ENCODE peak calls at places on chromosome 16, in four cellular contexts. Z is stimulated activated CD4-positive, alpha-beta T cell treated with anti-CD3 and anti-CD28 coated beads, Interleukin-15, amount 100 ng/mL, for 24 hours; T is activated CD8-positive, alpha-beta memory T cell treated with anti-CD3 and anti-CD28 coated beads for 1 hour; N is hypothalamus. U is an unnamed sample.
A peak's percentile ranks its signal among the peaks of the same experiment; 100 is the strongest.

GRCh38 chr16:27779719-27780161 is 229.8 kb downstream of the KATNIP start:
- DNase-seq in T (no peak), N (peak; percentile 27), Z (no peak), U (peak; percentile 32)

GRCh38 chr16:51937771-51938170 is 609.2 kb downstream of the TOX3 start:
- DNase-seq in Z (no peak), N (no peak), T (no peak), U (no peak)

GRCh38 chr16:57106767-57107166 is 14.4 kb downstream of the CPNE2 start:
- DNase-seq in Z (no peak), N (no peak), T (no peak), U (no peak)

GRCh38 chr16:22191966-22192260 is 14.2 kb upstream of the EEF2K start:
- DNase-seq in N (no peak), Z (peak; percentile 49), T (no peak), U (no peak)

GRCh38 chr16:31071861-31072260 is 2.2 kb downstream of the ZNF668 start:
- DNase-seq in Z (no peak), T (no peak), N (no peak), U (no peak)

GRCh38 chr16:1013593-1013900 is 32.0 kb downstream of the SOX8 start:
- DNase-seq in N (no peak), T (no peak), Z (no peak), U (no peak)

GRCh38 chr16:84838383-84838948 is 18.7 kb downstream of the CRISPLD2 start:
- DNase-seq in T (no peak), N (no peak), Z (no peak), U (no peak)

GRCh38 chr16:56833243-56833970 is 31.6 kb upstream of the SLC12A3 start:
- DNase-seq in N (no peak), Z (no peak), T (no peak), U (no peak)

GRCh38 chr16:23539984-23540816 is 16.9 kb downstream of the EARS2 start:
- DNase-seq in Z (no peak), N (no peak), T (no peak), U (no peak)

GRCh38 chr16:23466162-23466885 is 13.3 kb upstream of the COG7 start:
- DNase-seq in N (no peak), Z (no peak), T (no peak), U (no peak)

GRCh38 chr16:72927199-72928088 is 120.5 kb downstream of the ZFHX3 start:
- DNase-seq in T (no peak), N (no peak), Z (no peak), U (no peak)

GRCh38 chr16:7013990-7014389 is 318.7 kb upstream of the RBFOX1 start:
- DNase-seq in N (no peak), T (no peak), Z (no peak), U (no peak)

GRCh38 chr16:56222482-56222997 is 31.3 kb downstream of the GNAO1 start:
- DNase-seq in T (no peak), N (no peak), Z (no peak), U (no peak)

GRCh38 chr16:87812200-87812656 is 46.4 kb upstream of the KLHDC4 start:
- DNase-seq in Z (no peak), T (no peak), N (no peak), U (no peak)

GRCh38 chr16:56241596-56241995 is 50.3 kb downstream of the GNAO1 start:
- DNase-seq in N (no peak), T (no peak), Z (no peak), U (no peak)

GRCh38 chr16:11666108-11667055 is 1.9 kb upstream of the SNN start:
- DNase-seq in N (no peak), Z (no peak), T (no peak), U (no peak)

GRCh38 chr16:8729779-8730334 is 55.4 kb downstream of the ABAT start:
- DNase-seq in Z (no peak), T (no peak), N (no peak), U (no peak)

GRCh38 chr16:24071990-24072389 is 184.1 kb upstream of the CACNG3 start:
- DNase-seq in N (no peak), T (no peak), Z (no peak), U (no peak)

GRCh38 chr16:28823719-28824547 is 1.1 kb downstream of the ATXN2L start:
- DNase-seq in Z (peak; percentile 98), T (peak; percentile 96), N (peak; percentile 92), U (peak; percentile 97)

GRCh38 chr16:27366687-27367462 is 35.1 kb upstream of the IL21R start:
- DNase-seq in Z (peak; percentile 65), T (no peak), N (no peak), U (no peak)

GRCh38 chr16:87303431-87303930 is 13.7 kb downstream of the C16orf95 start:
- DNase-seq in Z (no peak), T (no peak), N (no peak), U (no peak)

GRCh38 chr16:23516366-23517137 is 6.3 kb upstream of the GGA2 start:
- DNase-seq in N (no peak), T (no peak), Z (no peak), U (no peak)

GRCh38 chr16:54359555-54359954 is 73.0 kb upstream of the IRX3 start:
- DNase-seq in T (no peak), Z (no peak), N (no peak), U (no peak)

GRCh38 chr16:76237471-76237870 is 39.7 kb upstream of the CNTNAP4 start:
- DNase-seq in T (no peak), N (no peak), Z (no peak), U (no peak)

GRCh38 chr16:88815901-88816589 is 4.3 kb upstream of the APRT start:
- DNase-seq in N (no peak), Z (peak; percentile 74), T (no peak), U (no peak)

GRCh38 chr16:50509521-50510341 is 38.5 kb upstream of the NKD1 start:
- DNase-seq in N (no peak), Z (peak; percentile 53), T (no peak), U (no peak)

GRCh38 chr16:67936876-67937605 is 391 bp upstream of the PSMB10 start:
- DNase-seq in Z (peak; percentile 83), N (no peak), T (peak; percentile 21), U (no peak)

GRCh38 chr16:81678326-81679095 is 100.6 kb upstream of the PLCG2 start:
- DNase-seq in N (no peak), Z (no peak), T (no peak), U (no peak)

GRCh38 chr16:58049697-58050185 is 24.2 kb downstream of the MMP15 start:
- DNase-seq in N (no peak), T (no peak), Z (no peak), U (no peak)

GRCh38 chr16:57004387-57005250 is 15.3 kb downstream of the NLRC5 start:
- DNase-seq in T (no peak), Z (no peak), N (no peak), U (peak; percentile 5)

GRCh38 chr16:86062271-86062965 is 163.5 kb downstream of the IRF8 start:
- DNase-seq in Z (no peak), T (no peak), N (no peak), U (no peak)

GRCh38 chr16:19135896-19136438 is 22.2 kb downstream of the ITPRIPL2 start:
- DNase-seq in T (no peak), N (no peak), Z (no peak), U (no peak)

GRCh38 chr16:73228649-73229048 is 180.7 kb upstream of the ZFHX3 start:
- DNase-seq in T (no peak), N (no peak), Z (no peak), U (peak; percentile 53)

GRCh38 chr16:3074860-3075545 is 9.6 kb downstream of the IL32 start:
- DNase-seq in Z (peak; percentile 84), T (peak; percentile 42), N (no peak), U (no peak)

GRCh38 chr16:50627419-50627818 is 53.7 kb downstream of the SNX20 start:
- DNase-seq in T (no peak), Z (peak; percentile 55), N (no peak), U (peak; percentile 88)

GRCh38 chr16:8173111-8173644 is 417.1 kb downstream of the TMEM114 start:
- DNase-seq in T (no peak), N (peak; percentile 34), Z (peak; percentile 59), U (peak; percentile 14)

GRCh38 chr16:85056211-85056748 is 28.7 kb downstream of the KIAA0513 start:
- DNase-seq in Z (peak; percentile 16), N (no peak), T (no peak), U (peak; percentile 43)

GRCh38 chr16:997440-998051 is 16.0 kb downstream of the SOX8 start:
- DNase-seq in N (no peak), Z (peak; percentile 74), T (peak; percentile 46), U (no peak)

U was measured in uterus.